ENCODE peak calls at places on chromosomes 12 and 14, in ten cellular contexts. One of them, this sample, is unnamed.

GRCh38 chr12:6295187-6295811 is 15.2 kb upstream of the PLEKHG6 start:
- DNase-seq in cardiac fibroblast: peak; percentile 92
- DNase-seq in pancreas: peak; percentile 61
- DNase-seq in stomach: peak; percentile 48
- DNase-seq in lower leg skin: no peak
- DNase-seq in endothelial cell of umbilical vein: peak; percentile 90
- DNase-seq in A549: peak; percentile 93
- DNase-seq in endodermal cell: no peak
- DNase-seq in PC-3: peak; percentile 88
- DNase-seq in left ventricle myocardium inferior: no peak
- DNase-seq in this sample: no peak

GRCh38 chr12:753401-754237 is 1.2 kb downstream of the WNK1 start:
- DNase-seq in stomach: peak; percentile 51
- DNase-seq in cardiac fibroblast: peak; percentile 30
- DNase-seq in endodermal cell: peak; percentile 85
- DNase-seq in lower leg skin: peak; percentile 92
- DNase-seq in pancreas: peak; percentile 56
- DNase-seq in PC-3: no peak
- DNase-seq in left ventricle myocardium inferior: peak; percentile 50
- DNase-seq in endothelial cell of umbilical vein: no peak
- DNase-seq in A549: no peak
- DNase-seq in this sample: no peak

GRCh38 chr12:2084553-2085296 is 31.9 kb downstream of the CACNA1C start:
- DNase-seq in endodermal cell: no peak
- DNase-seq in stomach: no peak
- DNase-seq in endothelial cell of umbilical vein: no peak
- DNase-seq in left ventricle myocardium inferior: peak; percentile 45
- DNase-seq in A549: no peak
- DNase-seq in lower leg skin: no peak
- DNase-seq in pancreas: no peak
- DNase-seq in cardiac fibroblast: peak; percentile 72
- DNase-seq in PC-3: peak; percentile 38
- DNase-seq in this sample: no peak

GRCh38 chr12:42372154-42372791 is 46.3 kb downstream of the PPHLN1 start:
- DNase-seq in endothelial cell of umbilical vein: peak; percentile 57
- DNase-seq in PC-3: peak; percentile 82
- DNase-seq in stomach: no peak
- DNase-seq in endodermal cell: peak; percentile 62
- DNase-seq in pancreas: no peak
- DNase-seq in cardiac fibroblast: peak; percentile 49
- DNase-seq in left ventricle myocardium inferior: no peak
- DNase-seq in A549: peak; percentile 34
- DNase-seq in lower leg skin: no peak
- DNase-seq in this sample: no peak

GRCh38 chr14:96614528-96614927 is 112.3 kb downstream of the PAPOLA start:
- DNase-seq in endodermal cell: no peak
- DNase-seq in A549: no peak
- DNase-seq in endothelial cell of umbilical vein: no peak
- DNase-seq in stomach: no peak
- DNase-seq in cardiac fibroblast: no peak
- DNase-seq in pancreas: no peak
- DNase-seq in PC-3: no peak
- DNase-seq in lower leg skin: no peak
- DNase-seq in left ventricle myocardium inferior: no peak
- DNase-seq in this sample: no peak

GRCh38 chr14:106843951-106844483 is 1317.6 kb downstream of the TMEM121 start:
- DNase-seq in left ventricle myocardium inferior: no peak
- DNase-seq in endothelial cell of umbilical vein: no peak
- DNase-seq in endodermal cell: no peak
- DNase-seq in PC-3: peak; percentile 57
- DNase-seq in pancreas: peak; percentile 49
- DNase-seq in stomach: peak; percentile 75
- DNase-seq in lower leg skin: no peak
- DNase-seq in cardiac fibroblast: no peak
- DNase-seq in A549: peak; percentile 23
- DNase-seq in this sample: no peak

GRCh38 chr12:89453579-89453978 is 71.0 kb downstream of the GALNT4 start:
- DNase-seq in lower leg skin: no peak
- DNase-seq in endothelial cell of umbilical vein: peak; percentile 85
- DNase-seq in PC-3: no peak
- DNase-seq in stomach: no peak
- DNase-seq in endodermal cell: no peak
- DNase-seq in left ventricle myocardium inferior: no peak
- DNase-seq in A549: no peak
- DNase-seq in pancreas: no peak
- DNase-seq in cardiac fibroblast: peak; percentile 87
- DNase-seq in this sample: no peak

GRCh38 chr14:100304825-100305445 is 1.3 kb downstream of the SLC25A29 start:
- DNase-seq in lower leg skin: peak; percentile 90
- DNase-seq in endothelial cell of umbilical vein: peak; percentile 51
- DNase-seq in cardiac fibroblast: peak; percentile 57
- DNase-seq in endodermal cell: peak; percentile 91
- DNase-seq in PC-3: peak; percentile 48
- DNase-seq in pancreas: peak; percentile 78
- DNase-seq in left ventricle myocardium inferior: peak; percentile 52
- DNase-seq in stomach: peak; percentile 88
- DNase-seq in A549: peak; percentile 36
- DNase-seq in this sample: no peak

GRCh38 chr14:70156602-70157001 is 32.1 kb downstream of the SLC8A3 start:
- DNase-seq in lower leg skin: no peak
- DNase-seq in left ventricle myocardium inferior: no peak
- DNase-seq in stomach: no peak
- DNase-seq in endothelial cell of umbilical vein: no peak
- DNase-seq in cardiac fibroblast: no peak
- DNase-seq in endodermal cell: no peak
- DNase-seq in A549: no peak
- DNase-seq in pancreas: no peak
- DNase-seq in PC-3: no peak
- DNase-seq in this sample: no peak

GRCh38 chr12:63495974-63496373 is 172.3 kb downstream of the DPY19L2 start:
- DNase-seq in pancreas: no peak
- DNase-seq in lower leg skin: no peak
- DNase-seq in endothelial cell of umbilical vein: no peak
- DNase-seq in stomach: no peak
- DNase-seq in PC-3: no peak
- DNase-seq in left ventricle myocardium inferior: no peak
- DNase-seq in A549: no peak
- DNase-seq in endodermal cell: no peak
- DNase-seq in cardiac fibroblast: no peak
- DNase-seq in this sample: no peak

GRCh38 chr12:110073049-110073831 is 24.9 kb upstream of the C12orf76 start:
- DNase-seq in pancreas: no peak
- DNase-seq in PC-3: peak; percentile 25
- DNase-seq in A549: no peak
- DNase-seq in cardiac fibroblast: no peak
- DNase-seq in endodermal cell: no peak
- DNase-seq in lower leg skin: peak; percentile 87
- DNase-seq in left ventricle myocardium inferior: peak; percentile 21
- DNase-seq in endothelial cell of umbilical vein: peak; percentile 30
- DNase-seq in stomach: no peak
- DNase-seq in this sample: no peak

GRCh38 chr12:92105110-92105509 is 40.5 kb downstream of the BTG1 start:
- DNase-seq in A549: no peak
- DNase-seq in stomach: no peak
- DNase-seq in left ventricle myocardium inferior: no peak
- DNase-seq in PC-3: no peak
- DNase-seq in pancreas: no peak
- DNase-seq in endothelial cell of umbilical vein: no peak
- DNase-seq in lower leg skin: no peak
- DNase-seq in cardiac fibroblast: no peak
- DNase-seq in endodermal cell: no peak
- DNase-seq in this sample: no peak

GRCh38 chr12:119148049-119148448 is 30.7 kb upstream of the HSPB8 start:
- DNase-seq in endothelial cell of umbilical vein: no peak
- DNase-seq in PC-3: no peak
- DNase-seq in cardiac fibroblast: no peak
- DNase-seq in pancreas: no peak
- DNase-seq in left ventricle myocardium inferior: no peak
- DNase-seq in endodermal cell: no peak
- DNase-seq in lower leg skin: no peak
- DNase-seq in stomach: no peak
- DNase-seq in A549: no peak
- DNase-seq in this sample: no peak

GRCh38 chr12:85423947-85424346 is 143.9 kb downstream of the ALX1 start:
- DNase-seq in left ventricle myocardium inferior: no peak
- DNase-seq in A549: no peak
- DNase-seq in PC-3: no peak
- DNase-seq in lower leg skin: no peak
- DNase-seq in pancreas: no peak
- DNase-seq in stomach: no peak
- DNase-seq in endothelial cell of umbilical vein: no peak
- DNase-seq in cardiac fibroblast: no peak
- DNase-seq in endodermal cell: no peak
- DNase-seq in this sample: no peak

GRCh38 chr14:93984070-93984469 is 7.7 kb upstream of the ASB2 start:
- DNase-seq in endothelial cell of umbilical vein: no peak
- DNase-seq in PC-3: peak; percentile 7
- DNase-seq in lower leg skin: no peak
- DNase-seq in left ventricle myocardium inferior: no peak
- DNase-seq in A549: no peak
- DNase-seq in stomach: no peak
- DNase-seq in cardiac fibroblast: no peak
- DNase-seq in pancreas: no peak
- DNase-seq in endodermal cell: peak; percentile 72
- DNase-seq in this sample: no peak

GRCh38 chr12:30599631-30600030 is 96.0 kb downstream of the IPO8 start:
- DNase-seq in cardiac fibroblast: peak; percentile 11
- DNase-seq in lower leg skin: no peak
- DNase-seq in endodermal cell: no peak
- DNase-seq in A549: no peak
- DNase-seq in stomach: no peak
- DNase-seq in left ventricle myocardium inferior: no peak
- DNase-seq in pancreas: no peak
- DNase-seq in endothelial cell of umbilical vein: peak; percentile 52
- DNase-seq in PC-3: peak; percentile 22
- DNase-seq in this sample: no peak

GRCh38 chr12:130322263-130322662 is 15.4 kb upstream of the PIWIL1 start:
- DNase-seq in endodermal cell: no peak
- DNase-seq in left ventricle myocardium inferior: no peak
- DNase-seq in PC-3: no peak
- DNase-seq in endothelial cell of umbilical vein: no peak
- DNase-seq in lower leg skin: no peak
- DNase-seq in A549: no peak
- DNase-seq in pancreas: no peak
- DNase-seq in stomach: no peak
- DNase-seq in cardiac fibroblast: no peak
- DNase-seq in this sample: no peak

GRCh38 chr12:130320553-130320952 is 17.1 kb upstream of the PIWIL1 start:
- DNase-seq in A549: no peak
- DNase-seq in endodermal cell: no peak
- DNase-seq in stomach: no peak
- DNase-seq in PC-3: no peak
- DNase-seq in cardiac fibroblast: no peak
- DNase-seq in endothelial cell of umbilical vein: no peak
- DNase-seq in lower leg skin: no peak
- DNase-seq in left ventricle myocardium inferior: no peak
- DNase-seq in pancreas: no peak
- DNase-seq in this sample: no peak

GRCh38 chr12:130316269-130316668 is 21.4 kb upstream of the PIWIL1 start:
- DNase-seq in cardiac fibroblast: no peak
- DNase-seq in endodermal cell: no peak
- DNase-seq in left ventricle myocardium inferior: no peak
- DNase-seq in stomach: no peak
- DNase-seq in lower leg skin: no peak
- DNase-seq in endothelial cell of umbilical vein: no peak
- DNase-seq in pancreas: no peak
- DNase-seq in PC-3: no peak
- DNase-seq in A549: no peak
- DNase-seq in this sample: no peak
- TF ChIP-seq CTCF in cardiac fibroblast: no peak
- TF ChIP-seq CTCF in endodermal cell: no peak
- TF ChIP-seq CTCF in left ventricle myocardium inferior: no peak
- TF ChIP-seq CTCF in stomach: no peak
- TF ChIP-seq CTCF in lower leg skin: no peak
- TF ChIP-seq CTCF in endothelial cell of umbilical vein: no peak
- TF ChIP-seq CTCF in pancreas: no peak
- TF ChIP-seq CTCF in PC-3: no peak
- TF ChIP-seq CTCF in A549: no peak
- TF ChIP-seq CTCF in this sample: no peak

GRCh38 chr14:49306152-49306751 is 279.9 kb downstream of the RPS29 start:
- DNase-seq in pancreas: no peak
- DNase-seq in cardiac fibroblast: peak; percentile 26
- DNase-seq in A549: peak; percentile 5
- DNase-seq in PC-3: peak; percentile 70
- DNase-seq in endothelial cell of umbilical vein: peak; percentile 2
- DNase-seq in stomach: no peak
- DNase-seq in left ventricle myocardium inferior: no peak
- DNase-seq in lower leg skin: no peak
- DNase-seq in endodermal cell: no peak
- DNase-seq in this sample: no peak
- TF ChIP-seq CTCF in pancreas: no peak
- TF ChIP-seq CTCF in cardiac fibroblast: peak; percentile 25
- TF ChIP-seq CTCF in A549: peak; percentile 50
- TF ChIP-seq CTCF in PC-3: peak; percentile 80
- TF ChIP-seq CTCF in endothelial cell of umbilical vein: no peak
- TF ChIP-seq CTCF in stomach: no peak
- TF ChIP-seq CTCF in left ventricle myocardium inferior: peak; percentile 50
- TF ChIP-seq CTCF in lower leg skin: no peak
- TF ChIP-seq CTCF in endodermal cell: peak; percentile 78
- TF ChIP-seq CTCF in this sample: peak; percentile 47

DNA sequence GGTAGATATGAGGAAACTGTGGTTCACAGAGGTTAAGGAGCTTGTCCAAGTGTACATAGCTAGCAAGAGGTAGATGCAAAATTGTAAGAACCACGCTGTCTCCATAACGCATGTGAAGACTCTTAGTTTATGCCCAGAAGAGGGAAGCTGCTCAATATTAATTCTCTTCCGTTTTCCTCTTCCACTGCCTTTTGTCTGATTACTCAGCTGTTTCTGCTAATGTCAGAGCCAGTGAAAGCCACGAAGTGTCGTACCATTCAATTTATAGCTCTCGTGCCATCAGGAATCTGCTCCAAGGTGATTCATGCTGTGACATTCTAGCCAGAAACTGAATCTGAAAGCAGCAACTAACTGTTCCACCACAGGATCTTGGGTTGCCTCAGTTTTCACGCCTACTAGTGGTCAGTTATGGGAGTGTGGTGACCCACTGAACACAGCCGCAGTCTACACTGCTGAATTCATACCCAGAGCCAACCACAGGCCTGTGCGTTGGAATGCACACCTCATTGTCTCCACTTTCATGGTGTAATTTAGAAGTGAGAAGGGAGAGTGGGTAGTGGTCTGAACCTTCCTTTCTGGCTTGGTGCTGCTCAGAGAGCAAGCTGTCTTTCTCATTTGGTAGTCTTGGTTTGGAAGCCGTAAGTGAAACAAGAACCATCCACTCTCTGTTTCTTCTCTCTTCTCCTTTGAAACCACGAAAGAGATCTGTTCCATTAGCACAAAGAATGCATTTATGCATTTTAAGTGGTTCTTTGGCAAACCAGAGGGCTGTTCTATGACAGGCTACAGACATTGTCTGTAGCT is 74.2 kb upstream of the NAP1L1 start:
- DNase-seq in lower leg skin: peak; percentile 88
- DNase-seq in pancreas: peak; percentile 56
- DNase-seq in PC-3: peak; percentile 80
- DNase-seq in cardiac fibroblast: peak; percentile 67
- DNase-seq in stomach: peak; percentile 55
- DNase-seq in endothelial cell of umbilical vein: peak; percentile 78
- DNase-seq in endodermal cell: peak; percentile 93
- DNase-seq in left ventricle myocardium inferior: no peak
- DNase-seq in A549: peak; percentile 80
- DNase-seq in this sample: no peak
- TF ChIP-seq CTCF in lower leg skin: no peak
- TF ChIP-seq CTCF in pancreas: peak; percentile 48
- TF ChIP-seq CTCF in PC-3: peak; percentile 91
- TF ChIP-seq CTCF in cardiac fibroblast: peak; percentile 81
- TF ChIP-seq CTCF in stomach: peak; percentile 52
- TF ChIP-seq CTCF in endothelial cell of umbilical vein: peak; percentile 77
- TF ChIP-seq CTCF in endodermal cell: peak; percentile 84
- TF ChIP-seq CTCF in left ventricle myocardium inferior: peak; percentile 65
- TF ChIP-seq CTCF in A549: peak; percentile 75
- TF ChIP-seq CTCF in this sample: peak; percentile 67

GRCh38 chr14:74083161-74083560 is 1.1 kb downstream of the ALDH6A1 start:
- DNase-seq in endothelial cell of umbilical vein: no peak
- DNase-seq in cardiac fibroblast: no peak
- DNase-seq in endodermal cell: no peak
- DNase-seq in PC-3: no peak
- DNase-seq in pancreas: no peak
- DNase-seq in A549: no peak
- DNase-seq in lower leg skin: no peak
- DNase-seq in left ventricle myocardium inferior: no peak
- DNase-seq in stomach: no peak
- DNase-seq in this sample: no peak
- TF ChIP-seq CTCF in endothelial cell of umbilical vein: no peak
- TF ChIP-seq CTCF in cardiac fibroblast: no peak
- TF ChIP-seq CTCF in endodermal cell: no peak
- TF ChIP-seq CTCF in PC-3: no peak
- TF ChIP-seq CTCF in pancreas: no peak
- TF ChIP-seq CTCF in A549: no peak
- TF ChIP-seq CTCF in lower leg skin: no peak
- TF ChIP-seq CTCF in left ventricle myocardium inferior: no peak
- TF ChIP-seq CTCF in stomach: no peak
- TF ChIP-seq CTCF in this sample: no peak